ENCODE peak calls at places on chromosome 13, in seven cellular contexts. I is choroid plexus epithelial cell, U is heart right ventricle, O is tibial artery, S is astrocyte, K is breast epithelium, F is body of pancreas. R is an unnamed sample.

GRCh38 chr13:30708541-30708940 is 26.8 kb upstream of the ALOX5AP start:
- DNase-seq in F (no peak), U (no peak), I (peak), S (peak), K (no peak), O (no peak), R (no peak)

GRCh38 chr13:101452519-101453485 is at the start of gene ITGBL1:
- DNase-seq in F (no peak), U (no peak), S (no peak), I (peak), K (no peak), O (peak), R (peak)

GRCh38 chr13:69579351-69579750 is 528.3 kb upstream of the ATXN8OS start:
- DNase-seq in F (no peak), U (no peak), O (no peak), I (no peak), K (no peak), S (no peak), R (no peak)

GRCh38 chr13:67966065-67966464 is 735.9 kb upstream of the PCDH9 start:
- DNase-seq in K (no peak), O (no peak), S (peak), I (no peak), U (no peak), F (no peak), R (no peak)

GRCh38 chr13:52405369-52405766 is 604 bp downstream of the THSD1 start:
- DNase-seq in F (no peak), I (no peak), K (no peak), U (no peak), O (no peak), S (no peak), R (no peak)

GRCh38 chr13:34748078-34748477 is 194.0 kb upstream of the NBEA start:
- DNase-seq in O (peak), S (peak), F (peak), U (peak), I (peak), K (no peak), R (no peak)

GRCh38 chr13:34419025-34419424 is 523.0 kb upstream of the NBEA start:
- DNase-seq in O (no peak), F (no peak), S (no peak), I (no peak), U (no peak), K (no peak), R (no peak)

GRCh38 chr13:47794963-47795362 is 206.1 kb downstream of the SUCLA2 start:
- DNase-seq in S (no peak), F (no peak), K (no peak), U (no peak), I (peak), O (no peak), R (peak)

GRCh38 chr13:40472427-40473220 is 193.8 kb downstream of the FOXO1 start:
- DNase-seq in F (no peak), S (no peak), I (no peak), U (no peak), O (no peak), K (no peak), R (peak)

GRCh38 chr13:52827839-52828238 is 20.6 kb downstream of the PCDH8 start:
- DNase-seq in I (no peak), U (no peak), O (no peak), S (no peak), F (no peak), K (no peak), R (no peak)

GRCh38 chr13:68850160-68850559 is 1257.5 kb upstream of the ATXN8OS start:
- DNase-seq in O (no peak), S (peak), F (no peak), U (no peak), I (peak), K (no peak), R (no peak)

GRCh38 chr13:77800219-77800618 is 102.7 kb downstream of the SLAIN1 start:
- DNase-seq in O (no peak), I (no peak), S (peak), F (no peak), K (no peak), U (no peak), R (no peak)

GRCh38 chr13:94345374-94346195 is 133.9 kb downstream of the DCT start:
- DNase-seq in O (no peak), U (no peak), F (no peak), S (peak), K (no peak), I (peak), R (peak)
- TF ChIP-seq CTCF in O (no peak), U (peak), F (no peak), S (no peak), K (no peak), I (peak), R (no peak)

GRCh38 chr13:114281351-114282142 is at the start of gene UPF3A:
- DNase-seq in O (peak), S (peak), K (peak), I (peak), F (peak), U (peak), R (peak)
- H3K4me3 ChIP-seq in O (peak), S (peak), K (peak), I (peak), F (peak), U (peak), R (peak)

GRCh38 chr13:98866882-98867281 is 111.0 kb downstream of the DOCK9 start:
- DNase-seq in S (no peak), K (no peak), I (no peak), O (no peak), F (no peak), U (no peak), R (no peak)
- TF ChIP-seq CTCF in S (no peak), K (peak), I (no peak), O (no peak), F (no peak), U (no peak), R (no peak)

DNA sequence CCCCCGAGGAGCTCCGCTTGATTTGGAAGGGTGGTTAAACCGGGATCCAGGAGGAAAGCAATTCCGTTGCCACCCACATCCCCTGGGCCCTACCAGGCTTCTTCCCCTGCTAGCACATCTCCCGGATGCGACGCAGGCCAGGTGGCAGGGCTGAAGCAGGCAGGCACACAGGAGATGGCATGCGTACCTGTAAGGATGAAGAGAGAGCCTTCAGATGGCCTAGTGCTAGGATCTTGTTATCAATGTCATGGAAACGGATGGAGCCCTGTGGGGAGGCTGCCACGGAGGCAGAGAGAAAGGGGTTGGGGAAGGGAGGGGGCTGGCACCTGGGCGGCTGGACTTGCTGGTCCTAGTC is 8.5 kb upstream of the SOX1 start:
- DNase-seq in I (no peak), U (no peak), S (no peak), K (no peak), F (no peak), O (no peak), R (no peak)
- H3K4me3 ChIP-seq in I (no peak), U (no peak), S (no peak), K (no peak), F (no peak), O (no peak), R (no peak)

R was measured in GM12865.